ENCODE peak calls at places on chromosomes 7 and 10, in four cellular contexts. B is WTC11, K is A549, J is K562. G is an unnamed sample.

GRCh38 chr10:96387151-96387550 is 28.3 kb upstream of the OPALIN start:
- DNase-seq in K (no peak), B (no peak), J (no peak), G (no peak)

GRCh38 chr10:93826355-93826754 is 67.4 kb upstream of the SLC35G1 start:
- DNase-seq in B (peak), K (no peak), J (no peak), G (no peak)

GRCh38 chr10:18378766-18379165 is 238.5 kb downstream of the CACNB2 start:
- DNase-seq in J (no peak), B (no peak), K (no peak), G (no peak)

GRCh38 chr7:99380823-99381663 is 6.5 kb downstream of the ARPC1B start:
- DNase-seq in B (no peak), J (no peak), K (no peak), G (peak)

GRCh38 chr10:29694121-29694520 is 59.4 kb upstream of the SVIL start:
- DNase-seq in J (no peak), B (no peak), K (no peak), G (no peak)

GRCh38 chr10:110698782-110699201 is 54.7 kb downstream of the RBM20 start:
- DNase-seq in K (no peak), J (no peak), B (no peak), G (no peak)

GRCh38 chr10:130929422-130930325 is 381.8 kb downstream of the TCERG1L start:
- DNase-seq in J (no peak), K (no peak), B (no peak), G (no peak)

GRCh38 chr7:94374231-94374630 is 20.5 kb upstream of the COL1A2 start:
- DNase-seq in B (peak), J (no peak), K (no peak), G (no peak)

GRCh38 chr7:2044311-2044882 is 188.3 kb downstream of the MAD1L1 start:
- DNase-seq in K (no peak), B (peak), J (no peak), G (no peak)

GRCh38 chr10:20877986-20878979 is 18.8 kb downstream of the NEBL start:
- DNase-seq in K (no peak), B (no peak), J (no peak), G (no peak)

GRCh38 chr7:135270577-135271254 is 37.1 kb downstream of the STRA8 start:
- DNase-seq in B (no peak), J (no peak), K (no peak), G (no peak)

GRCh38 chr7:102469972-102470825 is 5.4 kb downstream of the LRWD1 start:
- DNase-seq in K (no peak), J (no peak), B (no peak), G (no peak)

GRCh38 chr7:66374141-66374540 is 169.0 kb downstream of the TPST1 start:
- DNase-seq in B (no peak), K (no peak), J (peak), G (no peak)

GRCh38 chr10:97822261-97822687 is 27.4 kb upstream of the GOLGA7B start:
- DNase-seq in J (no peak), B (no peak), K (no peak), G (no peak)

GRCh38 chr7:43569424-43569823 is 13.5 kb upstream of the STK17A start:
- DNase-seq in B (no peak), K (no peak), J (peak), G (no peak)

GRCh38 chr10:239109-239508 is 103.9 kb downstream of the ZMYND11 start:
- DNase-seq in K (no peak), B (no peak), J (no peak), G (no peak)

GRCh38 chr10:81820418-81820817 is 54.6 kb upstream of the NRG3 start:
- DNase-seq in K (no peak), J (no peak), B (no peak), G (no peak)

GRCh38 chr10:85138046-85138445 is 809.7 kb downstream of the CCSER2 start:
- DNase-seq in K (no peak), J (no peak), B (no peak), G (no peak)

GRCh38 chr10:130360826-130361311 is 224.7 kb downstream of the GLRX3 start:
- DNase-seq in K (no peak), J (no peak), B (no peak), G (no peak)

GRCh38 chr7:29319719-29320521 is 125.3 kb downstream of the CHN2 start:
- DNase-seq in K (no peak), J (no peak), B (no peak), G (no peak)

GRCh38 chr7:127485482-127485881 is 93.0 kb upstream of the ZNF800 start:
- DNase-seq in J (no peak), B (no peak), K (no peak), G (no peak)

GRCh38 chr10:52191049-52191448 is 123.0 kb upstream of the DKK1 start:
- DNase-seq in B (no peak), J (no peak), K (no peak), G (no peak)

GRCh38 chr10:122149607-122150505 is 121.2 kb upstream of the BTBD16 start:
- DNase-seq in B (no peak), K (no peak), J (no peak), G (no peak)

GRCh38 chr10:1526427-1527055 is 210.8 kb downstream of the ADARB2 start:
- DNase-seq in B (no peak), K (no peak), J (peak), G (no peak)

GRCh38 chr7:139720705-139721231 is 57.0 kb downstream of the HIPK2 start:
- DNase-seq in K (no peak), J (no peak), B (no peak), G (no peak)

GRCh38 chr10:110498982-110499795 is 1.5 kb downstream of the DUSP5 start:
- DNase-seq in B (peak), K (no peak), J (peak), G (peak)

GRCh38 chr10:8365935-8366911 is 311.7 kb downstream of the GATA3 start:
- DNase-seq in K (peak), J (no peak), B (no peak), G (peak)

GRCh38 chr10:114375082-114375481 is 29.2 kb downstream of the AFAP1L2 start:
- DNase-seq in B (no peak), K (no peak), J (no peak), G (no peak)

GRCh38 chr7:137747359-137748031 is 99.3 kb downstream of the DGKI start:
- DNase-seq in K (no peak), J (no peak), B (no peak), G (no peak)

GRCh38 chr7:137743021-137743420 is 103.8 kb downstream of the DGKI start:
- DNase-seq in B (no peak), K (no peak), J (no peak), G (no peak)

GRCh38 chr7:137741443-137741842 is 105.3 kb downstream of the DGKI start:
- DNase-seq in J (no peak), B (no peak), K (no peak), G (no peak)

DNA sequence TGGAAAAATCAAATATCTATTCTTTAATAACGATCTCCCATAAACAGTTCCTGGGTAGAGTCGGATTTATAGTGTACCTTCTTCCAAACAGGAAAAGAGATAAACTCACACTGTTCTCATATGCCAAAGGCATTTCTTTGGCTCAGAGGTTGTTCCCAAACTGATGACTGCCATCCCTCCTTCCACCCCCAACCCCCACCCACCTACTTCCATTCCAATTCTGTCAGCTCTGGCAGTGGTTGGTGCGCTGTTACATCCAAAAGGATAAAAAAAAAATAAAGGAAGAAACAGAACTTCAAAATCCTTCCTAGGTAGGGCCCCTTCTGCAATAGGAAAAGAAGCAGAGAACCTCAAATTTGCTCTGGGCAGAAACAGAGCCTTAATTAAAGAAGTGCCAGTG is 104.7 kb downstream of the DGKI start:
- DNase-seq in J (no peak), K (no peak), B (no peak), G (no peak)
- TF ChIP-seq NR3C1 in J (no peak), K (no peak), B (no peak), G (no peak)

GRCh38 chr7:31741852-31742251 is 54.8 kb downstream of the PPP1R17 start:
- DNase-seq in B (no peak), K (no peak), J (no peak), G (no peak)
- TF ChIP-seq NR3C1 in B (no peak), K (no peak), J (no peak), G (no peak)

GRCh38 chr7:520503-521161 is 986 bp upstream of the PDGFA start:
- DNase-seq in K (no peak), J (peak), B (peak), G (no peak)

GRCh38 chr7:519974-520458 is 370 bp upstream of the PDGFA start:
- DNase-seq in B (peak), K (peak), J (peak), G (no peak)

GRCh38 chr7:522938-523289 is 3.3 kb upstream of the PDGFA start:
- DNase-seq in K (no peak), J (no peak), B (no peak), G (no peak)

GRCh38 chr7:522071-522937 is 2.7 kb upstream of the PDGFA start:
- DNase-seq in K (no peak), J (peak), B (peak), G (no peak)

GRCh38 chr7:521221-522070 is 1.8 kb upstream of the PDGFA start:
- DNase-seq in K (peak), B (peak), J (peak), G (no peak)
- TF ChIP-seq NR3C1 in K (no peak), B (no peak), J (no peak), G (no peak)

GRCh38 chr7:651032-651728 is 75.3 kb upstream of the DNAAF5 start:
- DNase-seq in B (no peak), J (no peak), K (no peak), G (no peak)
- TF ChIP-seq NR3C1 in B (no peak), J (no peak), K (no peak), G (no peak)

DNA sequence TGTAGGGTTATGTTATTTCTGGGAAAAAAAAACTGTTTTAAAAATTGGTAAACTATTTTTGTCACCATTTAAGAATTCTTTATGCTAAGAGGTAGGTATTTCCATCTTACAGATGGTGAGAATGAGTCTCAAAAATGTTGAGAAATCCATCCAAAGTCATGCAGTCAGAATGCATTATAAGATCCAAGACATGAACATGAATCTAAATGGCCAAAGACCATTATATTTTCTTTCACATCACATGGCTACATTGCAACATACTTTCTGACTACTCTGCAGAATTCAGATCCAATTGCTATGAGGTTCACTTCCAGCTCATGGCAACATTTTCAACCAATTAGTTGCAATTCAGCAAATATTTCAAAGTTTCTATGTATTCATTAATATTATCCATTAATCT is 181.2 kb downstream of the TWIST1 start:
- DNase-seq in B (no peak), K (no peak), J (no peak), G (no peak)
- TF ChIP-seq NR3C1 in B (no peak), K (no peak), J (no peak), G (no peak)

DNA sequence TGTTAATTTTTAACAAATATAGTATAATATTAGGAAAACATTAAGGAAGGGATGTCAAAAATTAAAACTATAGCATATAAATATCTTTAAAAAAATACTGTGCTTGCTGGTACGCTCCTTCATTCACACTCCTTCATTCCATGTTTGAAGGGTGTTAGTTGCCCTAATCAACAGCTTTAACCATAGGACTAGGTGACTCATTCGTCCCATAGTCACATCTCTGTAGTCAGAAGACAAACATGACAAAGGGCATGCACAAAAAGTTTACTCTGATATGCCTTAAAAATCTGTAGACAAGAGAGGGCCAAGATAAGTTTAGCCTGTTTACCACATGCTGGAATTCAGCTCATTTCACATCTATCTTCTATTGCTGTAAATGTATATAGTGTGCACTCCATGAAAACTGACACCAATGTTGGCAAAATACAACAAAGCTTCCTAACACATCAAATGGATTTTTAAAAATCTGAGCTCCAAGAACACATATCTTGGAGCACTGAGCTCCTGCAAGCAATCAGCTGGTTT is 628 bp downstream of the FAM13C start:
- DNase-seq in J (no peak), K (no peak), B (no peak), G (peak)
- TF ChIP-seq NR3C1 in J (no peak), K (no peak), B (no peak), G (no peak)

GRCh38 chr10:132107211-132107946 is 41.6 kb downstream of the JAKMIP3 start:
- DNase-seq in B (no peak), J (no peak), K (no peak), G (no peak)
- TF ChIP-seq NR3C1 in B (no peak), J (no peak), K (no peak), G (no peak)

DNA sequence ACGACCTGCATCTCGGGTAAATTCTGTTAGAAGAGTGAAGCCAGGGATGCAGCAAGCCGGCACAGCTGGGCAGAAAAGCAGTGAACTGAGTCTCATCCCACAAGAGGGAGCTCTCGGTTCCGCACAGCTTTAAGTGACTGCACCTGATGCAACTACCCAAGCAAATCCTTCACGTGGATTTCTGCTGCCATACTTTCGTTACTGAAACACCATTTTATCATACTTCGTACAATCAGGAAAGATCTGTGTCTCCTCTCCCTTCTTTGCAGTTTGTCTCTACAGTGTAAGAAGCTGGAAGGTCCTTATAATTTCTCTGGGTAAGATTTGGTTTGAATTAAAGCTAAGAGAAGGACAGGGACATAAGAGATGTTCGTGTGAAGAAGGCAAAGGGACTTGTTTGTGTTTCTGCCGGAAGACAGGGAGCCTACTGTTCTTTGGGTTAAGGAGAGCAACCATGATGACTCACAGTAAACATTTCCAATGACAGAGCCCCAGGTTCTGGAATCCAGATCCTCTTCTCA is 427.0 kb downstream of the GPAM start:
- DNase-seq in K (peak), J (no peak), B (peak), G (peak)
- TF ChIP-seq NR3C1 in K (no peak), J (no peak), B (no peak), G (no peak)

G was measured in HepG2.